ENCODE peak calls at places on chromosomes 6 and 20, in five cellular contexts. G is uterus, L is WERI-Rb-1, C is fibroblast of lung, H is thoracic aorta. M is an unnamed sample.

GRCh38 chr6:84422380-84422968 is 195.0 kb upstream of the CEP162 start:
- DNase-seq in G (peak; percentile 19), L (peak; percentile 82), C (peak; percentile 79), H (no peak), M (peak; percentile 82)

GRCh38 chr6:158760618-158761250 is 58.4 kb downstream of the EZR start:
- DNase-seq in G (no peak), L (no peak), C (no peak), H (no peak), M (no peak)

GRCh38 chr6:138957484-138957883 is 30.6 kb downstream of the REPS1 start:
- DNase-seq in G (no peak), L (no peak), C (peak; percentile 51), H (no peak), M (no peak)

GRCh38 chr6:41413250-41413649 is 77.8 kb downstream of the NCR2 start:
- DNase-seq in G (peak; percentile 29), L (peak; percentile 56), C (no peak), H (no peak), M (no peak)

GRCh38 chr6:31180500-31180899 is 10.0 kb upstream of the POU5F1 start:
- DNase-seq in G (peak; percentile 66), L (no peak), C (peak; percentile 82), H (no peak), M (peak; percentile 28)

GRCh38 chr20:38084425-38084951 is 50.9 kb downstream of the RPRD1B start:
- DNase-seq in G (peak; percentile 40), L (no peak), C (peak; percentile 89), H (no peak), M (peak; percentile 90)

GRCh38 chr6:32854376-32855178 is 585 bp downstream of the PSMB9 start:
- DNase-seq in G (peak; percentile 47), L (no peak), C (peak; percentile 52), H (no peak), M (no peak)

GRCh38 chr6:170578909-170579308 is 5.5 kb downstream of the PDCD2 start:
- DNase-seq in G (no peak), L (no peak), C (no peak), H (no peak), M (no peak)

GRCh38 chr6:156562019-156562418 is 215.2 kb upstream of the ARID1B start:
- DNase-seq in G (no peak), L (no peak), C (no peak), H (no peak), M (no peak)

GRCh38 chr6:147154454-147154853 is 49.8 kb upstream of the STXBP5 start:
- DNase-seq in G (no peak), L (no peak), C (peak; percentile 71), H (no peak), M (peak; percentile 58)

GRCh38 chr20:62143976-62144825 is 632 bp downstream of the SS18L1 start:
- DNase-seq in G (peak; percentile 42), L (peak; percentile 46), C (peak; percentile 66), H (no peak), M (no peak)

GRCh38 chr6:24547243-24547642 is 52.5 kb downstream of the ALDH5A1 start:
- DNase-seq in G (no peak), L (no peak), C (no peak), H (no peak), M (no peak)

GRCh38 chr6:100296810-100297544 is 167.7 kb downstream of the SIM1 start:
- DNase-seq in G (no peak), L (no peak), C (peak; percentile 88), H (no peak), M (peak; percentile 67)

GRCh38 chr6:27138837-27139752 is 108.4 kb upstream of the PRSS16 start:
- DNase-seq in G (peak; percentile 47), L (no peak), C (peak; percentile 74), H (no peak), M (peak; percentile 9)

GRCh38 chr6:18302561-18303439 is 38.5 kb upstream of the DEK start:
- DNase-seq in G (no peak), L (peak; percentile 74), C (peak; percentile 24), H (no peak), M (no peak)

GRCh38 chr6:145756170-145756662 is 20.9 kb upstream of the EPM2A start:
- DNase-seq in G (no peak), L (no peak), C (peak; percentile 98), H (no peak), M (peak; percentile 95)

GRCh38 chr6:85078071-85078470 is 313.7 kb upstream of the TBX18 start:
- DNase-seq in G (no peak), L (no peak), C (peak; percentile 85), H (no peak), M (peak; percentile 85)

GRCh38 chr20:23255658-23256385 is 94.8 kb upstream of the NXT1 start:
- DNase-seq in G (no peak), L (no peak), C (peak; percentile 62), H (no peak), M (no peak)

GRCh38 chr6:10390495-10391298 is 24.2 kb downstream of the TFAP2A start:
- DNase-seq in G (no peak), L (no peak), C (no peak), H (no peak), M (no peak)

GRCh38 chr20:50580016-50580747 is 70.0 kb downstream of the PTPN1 start:
- DNase-seq in G (peak; percentile 74), L (peak; percentile 75), C (peak; percentile 55), H (no peak), M (no peak)

GRCh38 chr6:43698584-43699349 is 11.2 kb upstream of the MRPS18A start:
- DNase-seq in G (no peak), L (no peak), C (peak; percentile 87), H (no peak), M (peak; percentile 27)

GRCh38 chr6:85569323-85569722 is 24.3 kb downstream of the SNX14 start:
- DNase-seq in G (no peak), L (no peak), C (peak; percentile 75), H (no peak), M (no peak)

GRCh38 chr20:64077541-64077875 is 1.8 kb downstream of the RGS19 start:
- DNase-seq in G (no peak), L (no peak), C (no peak), H (no peak), M (no peak)

GRCh38 chr6:21142716-21143115 is 450.8 kb upstream of the SOX4 start:
- DNase-seq in G (no peak), L (no peak), C (peak; percentile 50), H (no peak), M (no peak)

GRCh38 chr6:157497579-157497978 is 116.6 kb downstream of the ZDHHC14 start:
- DNase-seq in G (no peak), L (no peak), C (no peak), H (no peak), M (no peak)

GRCh38 chr6:1312193-1312443 is 220 bp downstream of the FOXQ1 start:
- DNase-seq in G (no peak), L (no peak), C (no peak), H (no peak), M (no peak)

GRCh38 chr20:25580711-25581110 is 4.6 kb downstream of the NINL start:
- DNase-seq in G (no peak), L (no peak), C (no peak), H (no peak), M (no peak)

GRCh38 chr6:116556065-116556464 is 2.5 kb downstream of the CALHM4 start:
- DNase-seq in G (no peak), L (no peak), C (peak; percentile 40), H (no peak), M (peak; percentile 37)

GRCh38 chr6:15401120-15401519 is 155.3 kb downstream of the JARID2 start:
- DNase-seq in G (no peak), L (no peak), C (no peak), H (no peak), M (no peak)

GRCh38 chr6:169409742-169410312 is 156.2 kb upstream of the THBS2 start:
- DNase-seq in G (no peak), L (no peak), C (no peak), H (no peak), M (no peak)

GRCh38 chr6:41976794-41977484 is 35.3 kb upstream of the CCND3 start:
- DNase-seq in G (no peak), L (no peak), C (peak; percentile 64), H (no peak), M (peak; percentile 86)

GRCh38 chr6:1079525-1079924 is 232.4 kb upstream of the FOXQ1 start:
- DNase-seq in G (no peak), L (no peak), C (no peak), H (no peak), M (peak; percentile 64)

GRCh38 chr6:72466971-72467566 is 154.8 kb upstream of the KCNQ5 start:
- DNase-seq in G (no peak), L (no peak), C (no peak), H (no peak), M (no peak)

GRCh38 chr6:163147988-163148387 is 266.5 kb upstream of the QKI start:
- DNase-seq in G (no peak), L (no peak), C (no peak), H (no peak), M (peak; percentile 6)
- TF ChIP-seq CTCF in G (no peak), L (peak; percentile 8), C (no peak), H (no peak), M (peak; percentile 57)

GRCh38 chr6:28776269-28777146 is 147.3 kb downstream of the TRIM27 start:
- DNase-seq in G (no peak), L (no peak), C (no peak), H (no peak), M (no peak)
- H3K27me3 ChIP-seq in G (no peaks in the 10 kb centered on the region), L (peaks cover 100% of the 10 kb centered on the region), C (peaks cover 40% of the 10 kb centered on the region), H (peaks cover 23% of the 10 kb centered on the region), M (peaks cover 96% of the 10 kb centered on the region)

GRCh38 chr6:152976749-152977148 is 6.1 kb downstream of the FBXO5 start:
- DNase-seq in G (no peak), L (no peak), C (peak; percentile 47), H (no peak), M (no peak)

GRCh38 chr6:152980656-152981055 is 2.2 kb downstream of the FBXO5 start:
- DNase-seq in G (no peak), L (no peak), C (no peak), H (no peak), M (no peak)

GRCh38 chr6:152978058-152978457 is 4.8 kb downstream of the FBXO5 start:
- DNase-seq in G (no peak), L (no peak), C (no peak), H (no peak), M (no peak)

GRCh38 chr6:152981219-152981618 is 1.6 kb downstream of the FBXO5 start:
- DNase-seq in G (no peak), L (no peak), C (no peak), H (no peak), M (no peak)

DNA sequence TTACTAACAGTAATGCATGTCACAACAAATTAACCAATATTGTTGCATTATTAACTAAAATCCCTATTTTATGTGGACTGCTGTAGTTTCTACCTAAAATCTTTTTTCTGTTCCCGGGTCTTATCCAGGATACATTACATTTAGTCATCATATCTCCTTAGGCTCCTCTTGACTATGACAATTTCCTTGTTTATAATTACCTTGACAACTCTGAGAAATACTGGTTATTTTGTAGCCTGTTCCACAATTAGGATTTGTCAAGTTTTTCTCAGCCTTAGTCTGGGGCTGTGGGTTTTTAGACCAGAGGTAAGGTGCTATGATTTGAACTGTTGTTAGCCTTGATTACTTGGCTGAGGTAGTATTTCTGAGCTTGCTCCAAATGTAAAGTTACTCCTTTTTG is 3.7 kb downstream of the FBXO5 start:
- DNase-seq in G (no peak), L (no peak), C (no peak), H (no peak), M (no peak)
- H3K4me3 ChIP-seq in G (no peak overlapping the region), L (no peak overlapping the region), C (no peak overlapping the region), H (no peak overlapping the region), M (no peak overlapping the region)

DNA sequence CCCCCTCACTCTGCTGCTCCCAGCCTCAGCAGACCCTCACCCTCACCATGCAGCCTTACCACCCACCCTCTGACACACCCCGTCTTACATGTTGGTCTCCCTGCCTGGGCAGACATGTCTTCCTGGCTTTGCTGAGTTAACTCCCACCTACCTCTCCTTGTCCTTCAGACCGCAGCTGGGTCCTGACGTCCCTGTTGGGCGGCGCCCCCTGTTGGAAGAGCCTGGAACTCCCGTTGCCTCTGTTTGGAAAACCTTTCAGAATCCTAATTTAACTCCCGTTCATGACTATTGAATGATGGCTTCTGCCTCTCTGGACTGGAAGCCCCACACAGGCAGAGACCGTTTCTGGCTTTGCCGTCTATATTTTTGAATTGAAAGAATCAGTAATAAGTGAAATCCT is 245.1 kb downstream of the MYLK4 start:
- DNase-seq in G (no peak), L (peak; percentile 48), C (no peak), H (no peak), M (no peak)
- TF ChIP-seq CTCF in G (no peak), L (peak; percentile 72), C (peak; percentile 33), H (no peak), M (peak; percentile 65)